ENCODE peak calls at places on chromosomes 1 and 21, in four cellular contexts. Q is GM13977, R is pancreas, T is cardiac fibroblast. Y is an unnamed sample.

GRCh38 chr1:178093958-178094751 is at the start of gene RASAL2:
- DNase-seq in T (peak), Q (peak), R (peak), Y (peak)

GRCh38 chr1:224513787-224514209 is 79.2 kb upstream of the WDR26 start:
- DNase-seq in R (peak), T (peak), Q (peak), Y (peak)

GRCh38 chr1:159009704-159010361 is at the start of gene IFI16:
- DNase-seq in T (peak), Q (peak), R (no peak), Y (peak)

GRCh38 chr1:71080178-71080781 is 555 bp downstream of the ZRANB2 start:
- DNase-seq in Q (no peak), T (peak), R (no peak), Y (no peak)

GRCh38 chr21:32920474-32920873 is 105.3 kb upstream of the OLIG2 start:
- DNase-seq in R (no peak), Q (no peak), T (no peak), Y (no peak)

GRCh38 chr1:246210751-246211150 is 296.3 kb downstream of the SMYD3 start:
- DNase-seq in R (no peak), Q (no peak), T (no peak), Y (no peak)

GRCh38 chr1:19439464-19440171 is 45.7 kb downstream of the CAPZB start:
- DNase-seq in R (no peak), T (peak), Q (peak), Y (no peak)

GRCh38 chr1:87712261-87712674 is 383.6 kb downstream of the LMO4 start:
- DNase-seq in Q (no peak), R (no peak), T (peak), Y (no peak)

GRCh38 chr1:228236744-228237143 is 28.9 kb downstream of the OBSCN start:
- DNase-seq in T (peak), Q (no peak), R (peak), Y (peak)

GRCh38 chr1:117674521-117675400 is 68.9 kb downstream of the TENT5C start:
- DNase-seq in Q (peak), R (no peak), T (peak), Y (no peak)

GRCh38 chr21:31682625-31683024 is 23.1 kb downstream of the SOD1 start:
- DNase-seq in R (no peak), T (no peak), Q (no peak), Y (peak)

GRCh38 chr1:44707959-44708831 is 22.8 kb downstream of the RNU5D-1 start:
- DNase-seq in T (peak), R (no peak), Q (peak), Y (peak)

GRCh38 chr1:62515055-62515454 is 78.2 kb downstream of the USP1 start:
- DNase-seq in Q (no peak), R (no peak), T (peak), Y (no peak)

GRCh38 chr1:59266927-59267293 is 30.0 kb upstream of the FGGY start:
- DNase-seq in T (no peak), R (no peak), Q (peak), Y (no peak)

GRCh38 chr1:59266180-59266926 is 30.5 kb upstream of the FGGY start:
- DNase-seq in R (no peak), T (peak), Q (no peak), Y (no peak)

GRCh38 chr1:59276317-59276914 is 20.5 kb upstream of the FGGY start:
- DNase-seq in Q (no peak), T (peak), R (no peak), Y (no peak)

GRCh38 chr1:59272507-59272906 is 24.4 kb upstream of the FGGY start:
- DNase-seq in R (no peak), T (peak), Q (peak), Y (no peak)

DNA sequence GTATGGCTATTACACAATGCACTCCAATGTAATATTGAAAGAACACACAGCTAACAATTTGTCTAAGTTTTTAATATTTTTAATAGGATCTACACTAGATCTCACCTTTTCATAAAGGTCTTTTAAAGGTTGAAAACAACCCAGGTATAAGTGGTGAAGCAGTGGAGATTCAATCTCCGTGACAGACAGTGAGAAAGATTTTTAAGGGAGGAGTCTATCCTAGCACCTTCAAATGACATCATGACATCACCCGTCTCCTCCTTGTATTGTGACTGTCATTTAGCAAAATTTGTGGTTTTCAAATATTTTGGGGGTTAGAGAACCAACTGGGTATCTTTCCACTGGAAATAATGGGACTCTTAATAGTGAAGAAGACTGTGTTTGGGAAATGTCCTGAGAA is 25.0 kb upstream of the FGGY start:
- DNase-seq in R (no peak), T (no peak), Q (peak), Y (no peak)
- TF ChIP-seq CTCF in R (no peak), T (no peak), Q (no peak), Y (no peak)

DNA sequence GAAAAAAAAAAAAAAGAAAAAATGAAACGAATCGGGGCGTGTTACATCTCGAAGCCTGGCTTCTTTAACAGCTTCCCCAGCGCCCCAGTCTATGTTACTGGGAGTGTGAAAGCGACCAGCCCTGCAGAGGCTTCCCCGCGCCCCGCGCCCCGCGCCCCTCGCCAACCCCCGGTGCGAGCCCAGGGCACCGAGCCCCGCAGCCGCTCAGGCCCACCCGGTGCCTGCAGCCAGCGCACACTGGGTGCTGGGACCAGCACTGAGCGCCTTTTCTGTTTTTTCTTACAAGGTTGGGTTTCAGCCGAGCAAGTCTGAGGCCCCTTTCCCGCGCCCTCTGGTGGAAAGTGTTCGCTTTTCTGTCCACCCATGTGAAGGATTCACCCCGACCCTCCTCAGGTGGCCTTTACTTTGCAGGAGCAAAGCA is 42.1 kb upstream of the ZNF496 start:
- DNase-seq in Q (peak), T (peak), R (peak), Y (no peak)
- TF ChIP-seq CTCF in Q (peak), T (peak), R (no peak), Y (peak)

GRCh38 chr1:213273546-213273945 is 222.5 kb downstream of the RPS6KC1 start:
- DNase-seq in T (peak), R (no peak), Q (no peak), Y (no peak)

GRCh38 chr1:213277036-213277435 is 226.0 kb downstream of the RPS6KC1 start:
- DNase-seq in T (no peak), R (no peak), Q (no peak), Y (no peak)

GRCh38 chr1:213274140-213274539 is 223.1 kb downstream of the RPS6KC1 start:
- DNase-seq in T (no peak), Q (no peak), R (no peak), Y (no peak)

GRCh38 chr1:213276236-213276635 is 225.2 kb downstream of the RPS6KC1 start:
- DNase-seq in Q (no peak), R (no peak), T (no peak), Y (no peak)

GRCh38 chr1:213275293-213275692 is 224.3 kb downstream of the RPS6KC1 start:
- DNase-seq in Q (no peak), R (no peak), T (no peak), Y (no peak)
- TF ChIP-seq CTCF in Q (no peak), R (no peak), T (no peak), Y (no peak)

DNA sequence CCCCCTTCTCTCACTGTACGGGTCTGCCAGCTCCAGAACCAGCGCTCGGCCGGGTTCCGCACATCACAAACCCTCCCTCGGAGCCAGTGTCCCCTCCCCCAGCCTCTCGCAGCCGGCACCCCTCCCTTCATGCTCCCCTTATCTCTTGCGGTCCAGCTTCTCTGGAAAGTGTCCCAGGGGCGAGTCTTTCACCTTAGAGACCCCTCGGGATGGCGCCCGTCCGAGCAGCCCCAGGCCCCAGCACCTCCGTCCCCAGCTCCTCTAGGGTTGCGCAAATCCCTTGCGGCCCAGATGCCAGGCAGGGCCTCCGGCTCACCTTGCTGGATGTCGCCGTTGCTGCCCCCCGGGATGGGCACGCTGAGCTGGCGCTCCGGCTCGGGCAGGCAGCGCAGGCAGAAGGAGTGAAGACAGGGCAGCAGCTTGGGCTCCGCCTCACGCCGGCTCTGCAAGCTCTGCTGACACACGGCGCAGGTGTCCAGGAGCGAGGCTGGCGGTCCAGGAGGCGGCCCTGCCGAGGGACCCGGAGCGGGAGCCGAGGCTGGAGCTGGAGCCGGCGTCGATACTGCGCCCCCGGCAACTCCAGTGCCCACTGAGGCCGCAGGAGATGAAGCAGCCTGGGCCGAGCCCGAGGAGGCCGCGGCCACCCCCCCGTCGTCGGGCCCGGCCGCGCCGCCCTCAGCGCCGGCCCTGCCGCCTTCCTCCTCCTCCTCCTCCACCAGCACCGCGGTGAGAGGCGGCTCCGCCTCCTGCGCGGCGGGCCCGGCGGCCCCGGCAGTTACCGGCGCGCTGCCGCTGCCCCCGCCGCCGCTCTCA is 562 bp downstream of the TRIM33 start:
- DNase-seq in R (peak), Q (no peak), T (peak), Y (peak)
- TF ChIP-seq CTCF in R (no peak), Q (no peak), T (no peak), Y (no peak)

GRCh38 chr1:15344800-15345710 is 64.6 kb upstream of the EFHD2 start:
- DNase-seq in Q (no peak), T (no peak), R (no peak), Y (no peak)
- TF ChIP-seq CTCF in Q (no peak), T (no peak), R (no peak), Y (no peak)

Y was measured in HFFc6.